ENCODE peak calls at places on chromosomes 13 and 19, in eight cellular contexts. One of them, this sample, is unnamed.

GRCh38 chr19:10568444-10568825 is 344 bp downstream of the CDKN2D start:
- DNase-seq in nucleus accumbens: no peak
- DNase-seq in AG08395: no peak
- DNase-seq in kidney epithelial cell: no peak
- DNase-seq in CD4-positive, alpha-beta T cell: peak; percentile 54
- DNase-seq in NCI-H1930: no peak
- DNase-seq in effector CD4-positive, alpha-beta T cell: no peak
- DNase-seq in neural progenitor cell: no peak
- DNase-seq in this sample: no peak

GRCh38 chr19:17248011-17248776 is 2.5 kb upstream of the NR2F6 start:
- DNase-seq in nucleus accumbens: no peak
- DNase-seq in AG08395: no peak
- DNase-seq in kidney epithelial cell: no peak
- DNase-seq in CD4-positive, alpha-beta T cell: no peak
- DNase-seq in NCI-H1930: no peak
- DNase-seq in effector CD4-positive, alpha-beta T cell: no peak
- DNase-seq in neural progenitor cell: peak; percentile 76
- DNase-seq in this sample: no peak

GRCh38 chr19:53908933-53909415 is at the start of gene CACNG7:
- DNase-seq in nucleus accumbens: no peak
- DNase-seq in AG08395: no peak
- DNase-seq in kidney epithelial cell: no peak
- DNase-seq in CD4-positive, alpha-beta T cell: no peak
- DNase-seq in NCI-H1930: no peak
- DNase-seq in effector CD4-positive, alpha-beta T cell: no peak
- DNase-seq in neural progenitor cell: peak; percentile 80
- DNase-seq in this sample: no peak

GRCh38 chr19:16062789-16063188 is 13.5 kb upstream of the TPM4 start:
- DNase-seq in nucleus accumbens: no peak
- DNase-seq in AG08395: no peak
- DNase-seq in kidney epithelial cell: no peak
- DNase-seq in CD4-positive, alpha-beta T cell: peak; percentile 58
- DNase-seq in NCI-H1930: no peak
- DNase-seq in effector CD4-positive, alpha-beta T cell: peak; percentile 67
- DNase-seq in neural progenitor cell: peak; percentile 57
- DNase-seq in this sample: no peak

GRCh38 chr13:106610511-106610910 is 42.6 kb upstream of the ARGLU1 start:
- DNase-seq in nucleus accumbens: no peak
- DNase-seq in AG08395: peak; percentile 82
- DNase-seq in kidney epithelial cell: no peak
- DNase-seq in CD4-positive, alpha-beta T cell: no peak
- DNase-seq in NCI-H1930: no peak
- DNase-seq in effector CD4-positive, alpha-beta T cell: no peak
- DNase-seq in neural progenitor cell: no peak
- DNase-seq in this sample: no peak

GRCh38 chr19:518292-519231 is 11.3 kb downstream of the TPGS1 start:
- DNase-seq in nucleus accumbens: no peak
- DNase-seq in AG08395: no peak
- DNase-seq in kidney epithelial cell: no peak
- DNase-seq in CD4-positive, alpha-beta T cell: peak; percentile 53
- DNase-seq in NCI-H1930: no peak
- DNase-seq in effector CD4-positive, alpha-beta T cell: peak; percentile 56
- DNase-seq in neural progenitor cell: peak; percentile 76
- DNase-seq in this sample: no peak

GRCh38 chr19:39363909-39364457 is 21.8 kb downstream of the SAMD4B start:
- DNase-seq in nucleus accumbens: no peak
- DNase-seq in AG08395: peak; percentile 48
- DNase-seq in kidney epithelial cell: no peak
- DNase-seq in CD4-positive, alpha-beta T cell: no peak
- DNase-seq in NCI-H1930: no peak
- DNase-seq in effector CD4-positive, alpha-beta T cell: no peak
- DNase-seq in neural progenitor cell: no peak
- DNase-seq in this sample: no peak

GRCh38 chr19:43618921-43619261 is 538 bp downstream of the ZNF428 start:
- DNase-seq in nucleus accumbens: no peak
- DNase-seq in AG08395: peak; percentile 31
- DNase-seq in kidney epithelial cell: no peak
- DNase-seq in CD4-positive, alpha-beta T cell: no peak
- DNase-seq in NCI-H1930: peak; percentile 86
- DNase-seq in effector CD4-positive, alpha-beta T cell: no peak
- DNase-seq in neural progenitor cell: no peak
- DNase-seq in this sample: no peak

GRCh38 chr19:44876930-44877530 is 14.0 kb upstream of the TOMM40 start:
- DNase-seq in nucleus accumbens: no peak
- DNase-seq in AG08395: no peak
- DNase-seq in kidney epithelial cell: no peak
- DNase-seq in CD4-positive, alpha-beta T cell: no peak
- DNase-seq in NCI-H1930: no peak
- DNase-seq in effector CD4-positive, alpha-beta T cell: no peak
- DNase-seq in neural progenitor cell: no peak
- DNase-seq in this sample: no peak

GRCh38 chr13:48304132-48304876 is 753 bp downstream of the RB1 start:
- DNase-seq in nucleus accumbens: no peak
- DNase-seq in AG08395: peak; percentile 40
- DNase-seq in kidney epithelial cell: peak; percentile 14
- DNase-seq in CD4-positive, alpha-beta T cell: no peak
- DNase-seq in NCI-H1930: no peak
- DNase-seq in effector CD4-positive, alpha-beta T cell: no peak
- DNase-seq in neural progenitor cell: peak; percentile 59
- DNase-seq in this sample: no peak

GRCh38 chr19:12092065-12092867 is 27.7 kb downstream of the ZNF844 start:
- DNase-seq in nucleus accumbens: peak; percentile 20
- DNase-seq in AG08395: peak; percentile 96
- DNase-seq in kidney epithelial cell: no peak
- DNase-seq in CD4-positive, alpha-beta T cell: no peak
- DNase-seq in NCI-H1930: no peak
- DNase-seq in effector CD4-positive, alpha-beta T cell: peak; percentile 6
- DNase-seq in neural progenitor cell: peak; percentile 94
- DNase-seq in this sample: no peak

GRCh38 chr13:79541426-79542049 is 60.6 kb downstream of the NDFIP2 start:
- DNase-seq in nucleus accumbens: no peak
- DNase-seq in AG08395: peak; percentile 35
- DNase-seq in kidney epithelial cell: no peak
- DNase-seq in CD4-positive, alpha-beta T cell: no peak
- DNase-seq in NCI-H1930: peak; percentile 45
- DNase-seq in effector CD4-positive, alpha-beta T cell: no peak
- DNase-seq in neural progenitor cell: peak; percentile 40
- DNase-seq in this sample: peak; percentile 32

GRCh38 chr19:13848811-13849241 is 28.1 kb upstream of the NANOS3 start:
- DNase-seq in nucleus accumbens: no peak
- DNase-seq in AG08395: no peak
- DNase-seq in kidney epithelial cell: no peak
- DNase-seq in CD4-positive, alpha-beta T cell: no peak
- DNase-seq in NCI-H1930: no peak
- DNase-seq in effector CD4-positive, alpha-beta T cell: no peak
- DNase-seq in neural progenitor cell: no peak
- DNase-seq in this sample: no peak

GRCh38 chr19:38263696-38264485 is 482 bp upstream of the SPINT2 start:
- DNase-seq in nucleus accumbens: no peak
- DNase-seq in AG08395: peak; percentile 66
- DNase-seq in kidney epithelial cell: peak; percentile 81
- DNase-seq in CD4-positive, alpha-beta T cell: peak; percentile 70
- DNase-seq in NCI-H1930: peak; percentile 99
- DNase-seq in effector CD4-positive, alpha-beta T cell: peak; percentile 49
- DNase-seq in neural progenitor cell: no peak
- DNase-seq in this sample: no peak

GRCh38 chr19:756232-756631 is 5.3 kb downstream of the MISP start:
- DNase-seq in nucleus accumbens: no peak
- DNase-seq in AG08395: peak; percentile 27
- DNase-seq in kidney epithelial cell: no peak
- DNase-seq in CD4-positive, alpha-beta T cell: no peak
- DNase-seq in NCI-H1930: no peak
- DNase-seq in effector CD4-positive, alpha-beta T cell: no peak
- DNase-seq in neural progenitor cell: no peak
- DNase-seq in this sample: no peak

GRCh38 chr13:41352935-41353801 is 42.1 kb downstream of the NAA16 start:
- DNase-seq in nucleus accumbens: no peak
- DNase-seq in AG08395: peak; percentile 66
- DNase-seq in kidney epithelial cell: peak; percentile 2
- DNase-seq in CD4-positive, alpha-beta T cell: peak; percentile 42
- DNase-seq in NCI-H1930: peak; percentile 16
- DNase-seq in effector CD4-positive, alpha-beta T cell: peak; percentile 33
- DNase-seq in neural progenitor cell: peak; percentile 37
- DNase-seq in this sample: peak; percentile 19

GRCh38 chr13:42996584-42996983 is 4.5 kb upstream of the EPSTI1 start:
- DNase-seq in nucleus accumbens: no peak
- DNase-seq in AG08395: peak; percentile 56
- DNase-seq in kidney epithelial cell: peak; percentile 50
- DNase-seq in CD4-positive, alpha-beta T cell: no peak
- DNase-seq in NCI-H1930: no peak
- DNase-seq in effector CD4-positive, alpha-beta T cell: no peak
- DNase-seq in neural progenitor cell: no peak
- DNase-seq in this sample: no peak

GRCh38 chr19:32881766-32882165 is 12.2 kb upstream of the SLC7A9 start:
- DNase-seq in nucleus accumbens: no peak
- DNase-seq in AG08395: no peak
- DNase-seq in kidney epithelial cell: no peak
- DNase-seq in CD4-positive, alpha-beta T cell: no peak
- DNase-seq in NCI-H1930: no peak
- DNase-seq in effector CD4-positive, alpha-beta T cell: no peak
- DNase-seq in neural progenitor cell: no peak
- DNase-seq in this sample: no peak

GRCh38 chr13:113150545-113151365 is 7.7 kb upstream of the PROZ start:
- DNase-seq in nucleus accumbens: no peak
- DNase-seq in AG08395: no peak
- DNase-seq in kidney epithelial cell: no peak
- DNase-seq in CD4-positive, alpha-beta T cell: no peak
- DNase-seq in NCI-H1930: no peak
- DNase-seq in effector CD4-positive, alpha-beta T cell: no peak
- DNase-seq in neural progenitor cell: no peak
- DNase-seq in this sample: no peak

GRCh38 chr13:66927562-66927961 is 302.6 kb downstream of the PCDH9 start:
- DNase-seq in nucleus accumbens: no peak
- DNase-seq in AG08395: no peak
- DNase-seq in kidney epithelial cell: no peak
- DNase-seq in CD4-positive, alpha-beta T cell: no peak
- DNase-seq in NCI-H1930: no peak
- DNase-seq in effector CD4-positive, alpha-beta T cell: no peak
- DNase-seq in neural progenitor cell: peak; percentile 21
- DNase-seq in this sample: no peak

GRCh38 chr13:28822161-28822560 is 2.0 kb downstream of the MTUS2 start:
- DNase-seq in nucleus accumbens: no peak
- DNase-seq in AG08395: no peak
- DNase-seq in kidney epithelial cell: no peak
- DNase-seq in CD4-positive, alpha-beta T cell: no peak
- DNase-seq in NCI-H1930: no peak
- DNase-seq in effector CD4-positive, alpha-beta T cell: no peak
- DNase-seq in neural progenitor cell: no peak
- DNase-seq in this sample: no peak

GRCh38 chr19:38417544-38418506 is 8.2 kb downstream of the RASGRP4 start:
- DNase-seq in nucleus accumbens: no peak
- DNase-seq in AG08395: peak; percentile 22
- DNase-seq in kidney epithelial cell: no peak
- DNase-seq in CD4-positive, alpha-beta T cell: peak; percentile 24
- DNase-seq in NCI-H1930: peak; percentile 59
- DNase-seq in effector CD4-positive, alpha-beta T cell: peak; percentile 13
- DNase-seq in neural progenitor cell: peak; percentile 84
- DNase-seq in this sample: no peak